ENCODE peak calls at places on chromosomes 11 and 22, in seven cellular contexts. One of them, this sample, is unnamed.

GRCh38 chr22:29617922-29618629 is 14.6 kb downstream of the NF2 start:
- DNase-seq in GM12865: peak; percentile 37
- DNase-seq in activated CD4-positive, alpha-beta T cell treated with anti-CD3 and anti-CD28 coated beads for 48 hours: no peak
- DNase-seq in HS-5: no peak
- DNase-seq in stimulated activated CD8-positive, alpha-beta memory T cell treated with anti-CD3 and anti-CD28 coated beads, Interleukin-7, amount 100 ng/mL, for 48 hours: no peak
- DNase-seq in hypothalamus: no peak
- DNase-seq in GM10248: peak; percentile 29
- DNase-seq in this sample: no peak

GRCh38 chr11:2783536-2784082 is 83.8 kb upstream of the KCNQ1OT1 start:
- DNase-seq in activated CD4-positive, alpha-beta T cell treated with anti-CD3 and anti-CD28 coated beads for 48 hours: no peak
- DNase-seq in stimulated activated CD8-positive, alpha-beta memory T cell treated with anti-CD3 and anti-CD28 coated beads, Interleukin-7, amount 100 ng/mL, for 48 hours: no peak
- DNase-seq in HS-5: no peak
- DNase-seq in GM10248: no peak
- DNase-seq in GM12865: no peak
- DNase-seq in hypothalamus: no peak
- DNase-seq in this sample: no peak

GRCh38 chr11:15613231-15613630 is 498.5 kb downstream of the INSC start:
- DNase-seq in HS-5: no peak
- DNase-seq in GM12865: no peak
- DNase-seq in activated CD4-positive, alpha-beta T cell treated with anti-CD3 and anti-CD28 coated beads for 48 hours: no peak
- DNase-seq in GM10248: no peak
- DNase-seq in hypothalamus: no peak
- DNase-seq in stimulated activated CD8-positive, alpha-beta memory T cell treated with anti-CD3 and anti-CD28 coated beads, Interleukin-7, amount 100 ng/mL, for 48 hours: no peak
- DNase-seq in this sample: no peak

GRCh38 chr11:105582497-105582896 is 27.4 kb upstream of the GRIA4 start:
- DNase-seq in activated CD4-positive, alpha-beta T cell treated with anti-CD3 and anti-CD28 coated beads for 48 hours: no peak
- DNase-seq in GM10248: no peak
- DNase-seq in GM12865: no peak
- DNase-seq in hypothalamus: no peak
- DNase-seq in stimulated activated CD8-positive, alpha-beta memory T cell treated with anti-CD3 and anti-CD28 coated beads, Interleukin-7, amount 100 ng/mL, for 48 hours: no peak
- DNase-seq in HS-5: no peak
- DNase-seq in this sample: no peak

GRCh38 chr11:60251485-60252207 is 8.7 kb upstream of the MS4A4E start:
- DNase-seq in GM10248: no peak
- DNase-seq in hypothalamus: peak; percentile 12
- DNase-seq in activated CD4-positive, alpha-beta T cell treated with anti-CD3 and anti-CD28 coated beads for 48 hours: peak; percentile 22
- DNase-seq in GM12865: peak; percentile 59
- DNase-seq in stimulated activated CD8-positive, alpha-beta memory T cell treated with anti-CD3 and anti-CD28 coated beads, Interleukin-7, amount 100 ng/mL, for 48 hours: no peak
- DNase-seq in HS-5: no peak
- DNase-seq in this sample: no peak

GRCh38 chr11:106565326-106565725 is 452.9 kb downstream of the GUCY1A2 start:
- DNase-seq in hypothalamus: no peak
- DNase-seq in GM12865: no peak
- DNase-seq in activated CD4-positive, alpha-beta T cell treated with anti-CD3 and anti-CD28 coated beads for 48 hours: no peak
- DNase-seq in GM10248: no peak
- DNase-seq in stimulated activated CD8-positive, alpha-beta memory T cell treated with anti-CD3 and anti-CD28 coated beads, Interleukin-7, amount 100 ng/mL, for 48 hours: no peak
- DNase-seq in HS-5: no peak
- DNase-seq in this sample: no peak

GRCh38 chr22:47357493-47357892 is 595.0 kb downstream of the TBC1D22A start:
- DNase-seq in activated CD4-positive, alpha-beta T cell treated with anti-CD3 and anti-CD28 coated beads for 48 hours: no peak
- DNase-seq in GM12865: no peak
- DNase-seq in HS-5: no peak
- DNase-seq in hypothalamus: no peak
- DNase-seq in stimulated activated CD8-positive, alpha-beta memory T cell treated with anti-CD3 and anti-CD28 coated beads, Interleukin-7, amount 100 ng/mL, for 48 hours: no peak
- DNase-seq in GM10248: no peak
- DNase-seq in this sample: no peak

GRCh38 chr11:75768112-75768908 is at the start of gene DGAT2:
- DNase-seq in GM12865: peak; percentile 92
- DNase-seq in activated CD4-positive, alpha-beta T cell treated with anti-CD3 and anti-CD28 coated beads for 48 hours: peak; percentile 79
- DNase-seq in stimulated activated CD8-positive, alpha-beta memory T cell treated with anti-CD3 and anti-CD28 coated beads, Interleukin-7, amount 100 ng/mL, for 48 hours: peak; percentile 47
- DNase-seq in GM10248: peak; percentile 88
- DNase-seq in HS-5: peak; percentile 38
- DNase-seq in hypothalamus: peak; percentile 11
- DNase-seq in this sample: peak; percentile 42

GRCh38 chr11:79371152-79371551 is 69.7 kb downstream of the TENM4 start:
- DNase-seq in activated CD4-positive, alpha-beta T cell treated with anti-CD3 and anti-CD28 coated beads for 48 hours: no peak
- DNase-seq in stimulated activated CD8-positive, alpha-beta memory T cell treated with anti-CD3 and anti-CD28 coated beads, Interleukin-7, amount 100 ng/mL, for 48 hours: no peak
- DNase-seq in GM12865: no peak
- DNase-seq in HS-5: no peak
- DNase-seq in hypothalamus: no peak
- DNase-seq in GM10248: no peak
- DNase-seq in this sample: no peak

GRCh38 chr11:134120921-134121526 is 52.2 kb downstream of the JAM3 start:
- DNase-seq in activated CD4-positive, alpha-beta T cell treated with anti-CD3 and anti-CD28 coated beads for 48 hours: no peak
- DNase-seq in stimulated activated CD8-positive, alpha-beta memory T cell treated with anti-CD3 and anti-CD28 coated beads, Interleukin-7, amount 100 ng/mL, for 48 hours: no peak
- DNase-seq in GM12865: no peak
- DNase-seq in hypothalamus: peak; percentile 76
- DNase-seq in HS-5: no peak
- DNase-seq in GM10248: no peak
- DNase-seq in this sample: peak; percentile 64

GRCh38 chr22:21599053-21599893 is 30.5 kb downstream of the YDJC start:
- DNase-seq in stimulated activated CD8-positive, alpha-beta memory T cell treated with anti-CD3 and anti-CD28 coated beads, Interleukin-7, amount 100 ng/mL, for 48 hours: no peak
- DNase-seq in HS-5: no peak
- DNase-seq in GM10248: no peak
- DNase-seq in hypothalamus: no peak
- DNase-seq in activated CD4-positive, alpha-beta T cell treated with anti-CD3 and anti-CD28 coated beads for 48 hours: no peak
- DNase-seq in GM12865: no peak
- DNase-seq in this sample: no peak

GRCh38 chr11:134949121-134949591 is 537.1 kb upstream of the B3GAT1 start:
- DNase-seq in HS-5: no peak
- DNase-seq in hypothalamus: no peak
- DNase-seq in activated CD4-positive, alpha-beta T cell treated with anti-CD3 and anti-CD28 coated beads for 48 hours: no peak
- DNase-seq in GM12865: no peak
- DNase-seq in GM10248: no peak
- DNase-seq in stimulated activated CD8-positive, alpha-beta memory T cell treated with anti-CD3 and anti-CD28 coated beads, Interleukin-7, amount 100 ng/mL, for 48 hours: no peak
- DNase-seq in this sample: no peak

GRCh38 chr11:79794484-79795393 is 353.9 kb upstream of the TENM4 start:
- DNase-seq in GM12865: no peak
- DNase-seq in GM10248: no peak
- DNase-seq in hypothalamus: no peak
- DNase-seq in activated CD4-positive, alpha-beta T cell treated with anti-CD3 and anti-CD28 coated beads for 48 hours: no peak
- DNase-seq in stimulated activated CD8-positive, alpha-beta memory T cell treated with anti-CD3 and anti-CD28 coated beads, Interleukin-7, amount 100 ng/mL, for 48 hours: no peak
- DNase-seq in HS-5: no peak
- DNase-seq in this sample: no peak

This sample was measured in anterior cingulate cortex.